ENCODE peak calls at places on chromosomes 16 and 17, in seven cellular contexts. H, F, O, E, U, D and G are unnamed samples.

GRCh38 chr17:45006927-45007461 is 38.9 kb upstream of the C1QL1 start:
- DNase-seq in U (no peak), D (no peak), H (no peak), F (no peak), E (no peak), O (no peak), G (no peak)

GRCh38 chr17:42111901-42112551 is 488 bp downstream of the DHX58 start:
- DNase-seq in F (no peak), H (no peak), O (peak; percentile 15), D (no peak), U (no peak), E (no peak), G (peak; percentile 21)

GRCh38 chr16:82043680-82044584 is 8.9 kb downstream of the HSD17B2 start:
- DNase-seq in U (no peak), E (no peak), D (no peak), O (no peak), F (no peak), H (peak; percentile 99), G (no peak)

GRCh38 chr16:80739523-80739922 is 64.9 kb downstream of the CDYL2 start:
- DNase-seq in H (no peak), D (peak; percentile 30), O (no peak), F (peak; percentile 84), U (no peak), E (no peak), G (no peak)

GRCh38 chr17:81794509-81794908 is 9.4 kb upstream of the GCGR start:
- DNase-seq in E (no peak), F (no peak), U (peak; percentile 47), O (no peak), D (no peak), H (no peak), G (no peak)

GRCh38 chr16:27080870-27081269 is 14.1 kb downstream of the C16orf82 start:
- DNase-seq in E (no peak), U (no peak), O (no peak), H (no peak), F (no peak), D (no peak), G (no peak)

GRCh38 chr16:6558133-6558532 is 774.5 kb upstream of the RBFOX1 start:
- DNase-seq in H (no peak), D (no peak), O (no peak), E (no peak), F (no peak), U (no peak), G (no peak)

GRCh38 chr17:49461580-49461979 is 33.5 kb upstream of the NGFR start:
- DNase-seq in D (no peak), O (no peak), F (no peak), E (no peak), U (no peak), H (no peak), G (no peak)

GRCh38 chr17:1882836-1883235 is 53.0 kb downstream of the RPA1 start:
- DNase-seq in H (no peak), U (no peak), O (no peak), F (peak; percentile 31), D (peak; percentile 22), E (peak; percentile 4), G (no peak)

GRCh38 chr16:9996191-9996590 is 186.0 kb downstream of the GRIN2A start:
- DNase-seq in O (no peak), F (peak; percentile 31), D (no peak), H (peak; percentile 53), E (no peak), U (no peak), G (no peak)